ENCODE peak calls at places on chromosome 19, in six cellular contexts. Z is ovary; Q is BJ; J is mucosa of descending colon; N is effector memory CD4-positive, alpha-beta T cell; Y is brain microvascular endothelial cell. P is an unnamed sample.

GRCh38 chr19:49497047-49497789 is 984 bp downstream of the RPS11 start:
- DNase-seq in Z (no peak), Q (no peak), J (peak; percentile 78), N (peak; percentile 62), Y (peak; percentile 47), P (peak; percentile 75)

GRCh38 chr19:1944088-1944915 is 3.3 kb downstream of the CSNK1G2 start:
- DNase-seq in Z (peak; percentile 19), Q (no peak), J (peak; percentile 60), N (no peak), Y (no peak), P (no peak)

GRCh38 chr19:8631425-8631819 is 989 bp downstream of the NFILZ start:
- DNase-seq in Z (no peak), Q (no peak), J (peak; percentile 46), N (no peak), Y (peak; percentile 83), P (no peak)

GRCh38 chr19:53655042-53655665 is 23.4 kb downstream of the DPRX start:
- DNase-seq in Z (no peak), Q (no peak), J (no peak), N (no peak), Y (no peak), P (no peak)

GRCh38 chr19:50460161-50460765 is 16.0 kb upstream of the EMC10 start:
- DNase-seq in Z (no peak), Q (no peak), J (no peak), N (no peak), Y (peak; percentile 19), P (no peak)

GRCh38 chr19:17136026-17136425 is 60.4 kb downstream of the MYO9B start:
- DNase-seq in Z (no peak), Q (no peak), J (no peak), N (no peak), Y (no peak), P (no peak)

GRCh38 chr19:18281082-18282020 is at the start of gene JUND:
- DNase-seq in Z (peak; percentile 98), Q (peak; percentile 84), J (peak; percentile 98), N (peak; percentile 98), Y (peak; percentile 95), P (peak; percentile 96)

GRCh38 chr19:2320057-2320456 is 8.3 kb downstream of the LSM7 start:
- DNase-seq in Z (no peak), Q (no peak), J (no peak), N (no peak), Y (no peak), P (no peak)

GRCh38 chr19:15717781-15718180 is 10.0 kb upstream of the OR10H2 start:
- DNase-seq in Z (no peak), Q (no peak), J (no peak), N (no peak), Y (no peak), P (no peak)

GRCh38 chr19:2372076-2372612 is 12.1 kb downstream of the TMPRSS9 start:
- DNase-seq in Z (no peak), Q (no peak), J (no peak), N (no peak), Y (no peak), P (no peak)

GRCh38 chr19:34269489-34269888 is 15.1 kb downstream of the GARRE1 start:
- DNase-seq in Z (no peak), Q (no peak), J (no peak), N (no peak), Y (no peak), P (no peak)
- H3K4me3 ChIP-seq in Z (no peak overlapping the region), Q (no peak overlapping the region), J (no peak overlapping the region), N (peak overlapping the region; percentile 13), Y (no peak overlapping the region), P (no peak overlapping the region)

GRCh38 chr19:11479470-11480080 is 1.3 kb downstream of the ELAVL3 start:
- DNase-seq in Z (no peak), Q (no peak), J (peak; percentile 69), N (peak; percentile 11), Y (no peak), P (no peak)

GRCh38 chr19:11481777-11482383 is 1.0 kb upstream of the ELAVL3 start:
- DNase-seq in Z (no peak), Q (peak; percentile 22), J (peak; percentile 59), N (peak; percentile 32), Y (peak; percentile 77), P (peak; percentile 60)

GRCh38 chr19:11479090-11479469 is 1.8 kb downstream of the ELAVL3 start:
- DNase-seq in Z (no peak), Q (no peak), J (no peak), N (no peak), Y (no peak), P (no peak)

GRCh38 chr19:11480927-11481776 is at the start of gene ELAVL3:
- DNase-seq in Z (no peak), Q (no peak), J (no peak), N (no peak), Y (no peak), P (no peak)

GRCh38 chr19:11480081-11480926 is 542 bp downstream of the ELAVL3 start:
- DNase-seq in Z (no peak), Q (no peak), J (no peak), N (no peak), Y (no peak), P (no peak)
- H3K4me3 ChIP-seq in Z (no peak overlapping the region), Q (no peak overlapping the region), J (no peak overlapping the region), N (no peak overlapping the region), Y (no peak overlapping the region), P (no peak overlapping the region)

GRCh38 chr19:4376245-4376990 is 23.9 kb downstream of the SH3GL1 start:
- DNase-seq in Z (no peak), Q (no peak), J (no peak), N (no peak), Y (no peak), P (no peak)
- H3K4me3 ChIP-seq in Z (no peak overlapping the region), Q (no peak overlapping the region), J (no peak overlapping the region), N (no peak overlapping the region), Y (no peak overlapping the region), P (no peak overlapping the region)

GRCh38 chr19:47778954-47779351 is 450 bp downstream of the SELENOW start:
- DNase-seq in Z (peak; percentile 48), Q (no peak), J (peak; percentile 66), N (no peak), Y (no peak), P (peak; percentile 53)

GRCh38 chr19:47778089-47778953 is at the start of gene SELENOW:
- DNase-seq in Z (peak; percentile 83), Q (no peak), J (peak; percentile 92), N (peak; percentile 53), Y (peak; percentile 37), P (peak; percentile 77)

GRCh38 chr19:47781590-47782318 is 3.3 kb downstream of the SELENOW start:
- DNase-seq in Z (peak; percentile 63), Q (no peak), J (no peak), N (no peak), Y (no peak), P (peak; percentile 49)

GRCh38 chr19:47779524-47780214 is 1.2 kb downstream of the SELENOW start:
- DNase-seq in Z (peak; percentile 61), Q (no peak), J (peak; percentile 64), N (no peak), Y (no peak), P (no peak)

GRCh38 chr19:47780215-47780551 is 1.7 kb downstream of the SELENOW start:
- DNase-seq in Z (no peak), Q (no peak), J (no peak), N (no peak), Y (no peak), P (no peak)
- H3K4me3 ChIP-seq in Z (peak overlapping the region; percentile 94), Q (peak overlapping the region; percentile 93), J (no peak overlapping the region), N (no peak overlapping the region), Y (peak overlapping the region; percentile 88), P (peak overlapping the region; percentile 64)

GRCh38 chr19:14442904-14443631 is 10.0 kb downstream of the PKN1 start:
- DNase-seq in Z (no peak), Q (no peak), J (no peak), N (no peak), Y (no peak), P (no peak)

GRCh38 chr19:14439014-14439413 is 5.9 kb downstream of the PKN1 start:
- DNase-seq in Z (no peak), Q (no peak), J (no peak), N (no peak), Y (no peak), P (no peak)

GRCh38 chr19:14440049-14440448 is 6.9 kb downstream of the PKN1 start:
- DNase-seq in Z (no peak), Q (no peak), J (peak; percentile 80), N (peak; percentile 54), Y (no peak), P (peak; percentile 79)

GRCh38 chr19:14443632-14444216 is 10.6 kb downstream of the PKN1 start:
- DNase-seq in Z (no peak), Q (no peak), J (no peak), N (no peak), Y (no peak), P (no peak)

DNA sequence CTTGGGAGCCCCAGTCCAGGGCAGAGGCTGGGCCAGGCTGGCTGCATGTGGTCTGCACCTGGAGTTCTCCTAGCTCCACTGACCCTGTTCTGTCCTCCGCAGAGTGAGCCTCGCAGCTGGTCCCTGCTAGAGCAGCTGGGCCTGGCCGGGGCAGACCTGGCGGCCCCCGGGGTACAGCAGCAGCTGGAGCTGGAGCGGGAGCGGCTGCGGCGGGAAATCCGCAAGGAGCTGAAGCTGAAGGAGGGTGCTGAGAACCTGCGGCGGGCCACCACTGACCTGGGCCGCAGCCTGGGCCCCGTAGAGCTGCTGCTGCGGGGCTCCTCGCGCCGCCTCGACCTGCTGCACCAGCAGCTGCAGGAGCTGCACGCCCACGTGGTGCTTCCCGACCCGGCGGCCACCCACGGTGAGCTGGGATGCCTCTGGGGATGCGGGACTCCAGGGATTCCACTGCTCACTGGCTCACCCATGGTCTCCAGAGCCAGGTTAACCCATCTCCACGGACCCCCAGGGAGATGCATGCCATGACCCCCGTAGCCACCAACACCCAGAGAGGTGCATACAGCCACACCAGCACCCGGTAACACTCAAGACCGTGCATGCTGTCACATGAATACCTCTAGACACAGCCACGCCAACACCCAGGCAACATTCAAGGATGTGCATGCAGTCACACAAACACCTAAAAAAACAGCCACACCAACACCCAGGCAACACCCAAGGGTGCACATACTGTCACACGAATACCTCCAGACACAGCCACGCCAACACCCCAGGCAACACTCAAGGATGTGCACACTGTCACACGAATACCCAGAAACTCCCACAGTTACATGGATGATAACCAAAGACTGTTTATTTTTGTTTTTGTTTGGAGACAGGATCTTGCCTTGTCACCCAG is 8.2 kb downstream of the PKN1 start:
- DNase-seq in Z (no peak), Q (no peak), J (no peak), N (no peak), Y (no peak), P (no peak)
- H3K4me3 ChIP-seq in Z (no peak overlapping the region), Q (no peak overlapping the region), J (no peak overlapping the region), N (peak overlapping the region; percentile 53), Y (no peak overlapping the region), P (no peak overlapping the region)